ENCODE peak calls at places on chromosomes 12 and 14, in five cellular contexts. L is stimulated activated CD4-positive, alpha-beta T cell treated with anti-CD3 and anti-CD28 coated beads, Interleukin-2, amount 100 ng/mL, for 24 hours; C is heart right ventricle; A is CD8-positive, alpha-beta memory T cell; S is anterior cingulate cortex. N is an unnamed sample.
A peak's percentile ranks its signal among the peaks of the same experiment; 100 is the strongest.

GRCh38 chr14:100399052-100399849 is 76.1 kb downstream of the SLC25A47 start:
- DNase-seq in L (no peak), C (no peak), A (no peak), S (no peak), N (no peak)

GRCh38 chr12:92208613-92209121 is 63.0 kb upstream of the BTG1 start:
- DNase-seq in L (no peak), C (no peak), A (peak; percentile 55), S (no peak), N (peak; percentile 65)

GRCh38 chr12:74538491-74539258 is 1.0 kb downstream of the ATXN7L3B start:
- DNase-seq in L (no peak), C (no peak), A (peak; percentile 47), S (no peak), N (peak; percentile 33)

GRCh38 chr14:105733081-105734065 is 207.0 kb downstream of the TMEM121 start:
- DNase-seq in L (no peak), C (no peak), A (no peak), S (no peak), N (no peak)

GRCh38 chr14:72743626-72744025 is 150.3 kb downstream of the DPF3 start:
- DNase-seq in L (no peak), C (no peak), A (no peak), S (no peak), N (no peak)

GRCh38 chr12:62722971-62723680 is 211.8 kb downstream of the PPM1H start:
- DNase-seq in L (no peak), C (no peak), A (no peak), S (no peak), N (no peak)

GRCh38 chr12:15608931-15609330 is 180.3 kb downstream of the EPS8 start:
- DNase-seq in L (no peak), C (no peak), A (no peak), S (no peak), N (no peak)

GRCh38 chr12:113136128-113136989 is 798 bp upstream of the RASAL1 start:
- DNase-seq in L (peak; percentile 59), C (no peak), A (peak; percentile 64), S (peak; percentile 64), N (peak; percentile 19)

GRCh38 chr14:50012644-50013043 is 103.7 kb downstream of the VCPKMT start:
- DNase-seq in L (no peak), C (no peak), A (no peak), S (no peak), N (no peak)

GRCh38 chr14:105010891-105011291 is 10.0 kb downstream of the CDCA4 start:
- DNase-seq in L (no peak), C (no peak), A (no peak), S (no peak), N (no peak)

GRCh38 chr14:94670692-94671285 is 58.6 kb downstream of the SERPINA3 start:
- DNase-seq in L (peak; percentile 5), C (no peak), A (no peak), S (no peak), N (no peak)

GRCh38 chr14:94466706-94467370 is 9.2 kb downstream of the SERPINA9 start:
- DNase-seq in L (no peak), C (no peak), A (no peak), S (no peak), N (no peak)

GRCh38 chr14:61080591-61081010 is 99.6 kb downstream of the SLC38A6 start:
- DNase-seq in L (no peak), C (no peak), A (no peak), S (no peak), N (no peak)

GRCh38 chr12:54958048-54958658 is 26.4 kb downstream of the TESPA1 start:
- DNase-seq in L (peak; percentile 53), C (no peak), A (peak; percentile 52), S (peak; percentile 3), N (peak; percentile 67)

GRCh38 chr12:52971701-52972329 is 22.9 kb downstream of the KRT18 start:
- DNase-seq in L (no peak), C (no peak), A (no peak), S (no peak), N (no peak)

GRCh38 chr12:10618338-10618987 is 5.1 kb upstream of the MAGOHB start:
- DNase-seq in L (no peak), C (no peak), A (no peak), S (no peak), N (no peak)

GRCh38 chr14:91872517-91873470 is 5.5 kb upstream of the TC2N start:
- DNase-seq in L (no peak), C (peak; percentile 64), A (peak; percentile 83), S (no peak), N (peak; percentile 21)

GRCh38 chr14:20630340-20631022 is 11.0 kb downstream of the OR6S1 start:
- DNase-seq in L (peak; percentile 47), C (no peak), A (peak; percentile 35), S (no peak), N (no peak)

GRCh38 chr14:53978194-53978593 is 21.6 kb upstream of the BMP4 start:
- DNase-seq in L (no peak), C (no peak), A (no peak), S (no peak), N (no peak)

GRCh38 chr12:126760109-126760508 is 1506.9 kb upstream of the TMEM132C start:
- DNase-seq in L (no peak), C (no peak), A (no peak), S (no peak), N (no peak)

GRCh38 chr14:104974146-104974541 is 4.0 kb downstream of the AHNAK2 start:
- DNase-seq in L (no peak), C (no peak), A (no peak), S (no peak), N (no peak)

N was measured in immature natural killer cell.